ENCODE peak calls at places on chromosome 18, in five cellular contexts. S is right cardiac atrium; J is activated CD8-positive, alpha-beta T cell treated with anti-CD3 and anti-CD28 coated beads for 36 hours; N is naive thymus-derived CD4-positive, alpha-beta T cell; V is CD8-positive, alpha-beta T cell. A is an unnamed sample.

GRCh38 chr18:54752185-54752584 is 76.1 kb upstream of the RAB27B start:
- ATAC-seq in V (no peak), J (no peak), N (no peak), S (no peak), A (no peak)

GRCh38 chr18:52903858-52904257 is 563.9 kb downstream of the DCC start:
- ATAC-seq in S (no peak), J (no peak), N (no peak), V (no peak), A (no peak)

GRCh38 chr18:29003194-29003593 is 826.3 kb upstream of the CDH2 start:
- ATAC-seq in J (no peak), S (no peak), N (no peak), V (no peak), A (no peak)

GRCh38 chr18:48877941-48878340 is 72.8 kb downstream of the SMAD7 start:
- ATAC-seq in J (no peak), S (no peak), N (no peak), V (no peak), A (no peak)

GRCh38 chr18:35371412-35372195 is 5.5 kb downstream of the ZNF396 start:
- ATAC-seq in N (no peak), J (peak), V (no peak), S (no peak), A (no peak)

GRCh38 chr18:58997811-58998337 is 133.2 kb downstream of the ZNF532 start:
- ATAC-seq in V (no peak), J (no peak), S (peak), N (no peak), A (no peak)

GRCh38 chr18:35642802-35643201 is 61.3 kb downstream of the GALNT1 start:
- ATAC-seq in V (no peak), J (no peak), S (no peak), N (no peak), A (peak)

GRCh38 chr18:44075038-44075437 is 605.6 kb upstream of the SETBP1 start:
- ATAC-seq in V (no peak), S (no peak), J (no peak), N (no peak), A (no peak)

GRCh38 chr18:23835076-23835475 is 145.8 kb downstream of the LAMA3 start:
- ATAC-seq in S (no peak), J (no peak), V (no peak), N (peak), A (peak)

GRCh38 chr18:69495338-69495737 is 94.7 kb downstream of the DOK6 start:
- ATAC-seq in N (no peak), S (no peak), V (no peak), J (no peak), A (no peak)

GRCh38 chr18:36337679-36338419 is 40.3 kb downstream of the FHOD3 start:
- ATAC-seq in V (no peak), S (no peak), J (no peak), N (no peak), A (no peak)

GRCh38 chr18:8765692-8766463 is 60.5 kb downstream of the MTCL1 start:
- ATAC-seq in J (no peak), V (no peak), N (no peak), S (peak), A (no peak)

GRCh38 chr18:37481491-37481890 is 84.1 kb downstream of the CELF4 start:
- ATAC-seq in N (no peak), S (no peak), V (no peak), J (no peak), A (no peak)

GRCh38 chr18:23752796-23753195 is 63.5 kb downstream of the LAMA3 start:
- ATAC-seq in J (no peak), N (no peak), V (no peak), S (peak), A (no peak)

GRCh38 chr18:50722311-50722710 is 97.5 kb downstream of the MRO start:
- ATAC-seq in J (no peak), N (no peak), S (no peak), V (no peak), A (peak)

GRCh38 chr18:2968559-2968958 is 44.4 kb downstream of the LPIN2 start:
- ATAC-seq in N (no peak), J (peak), S (peak), V (no peak), A (no peak)

GRCh38 chr18:13086906-13087305 is 95.7 kb downstream of the CEP192 start:
- ATAC-seq in J (no peak), N (no peak), S (no peak), V (no peak), A (no peak)

GRCh38 chr18:75036941-75037516 is 171.9 kb downstream of the PTGR3 start:
- ATAC-seq in N (no peak), J (peak), V (peak), S (no peak), A (no peak)

GRCh38 chr18:73841661-73842060 is 306.0 kb downstream of the FBXO15 start:
- ATAC-seq in J (no peak), N (no peak), V (no peak), S (no peak), A (no peak)

A was measured in esophagus mucosa.